ENCODE peak calls at places on chromosomes 13 and 19, in six cellular contexts. One of them, this sample, is unnamed.

GRCh38 chr13:77519808-77520207 is 15.7 kb upstream of the SCEL start:
- DNase-seq in SHP77: no peak
- DNase-seq in effector CD4-positive, alpha-beta T cell: no peak
- DNase-seq in LHCN-M2: no peak
- DNase-seq in KBM-7: no peak
- DNase-seq in CD8-positive, alpha-beta memory T cell: no peak
- DNase-seq in this sample: no peak

GRCh38 chr13:109666656-109667448 is 119.5 kb downstream of the IRS2 start:
- DNase-seq in KBM-7: no peak
- DNase-seq in LHCN-M2: peak; percentile 37
- DNase-seq in SHP77: no peak
- DNase-seq in CD8-positive, alpha-beta memory T cell: no peak
- DNase-seq in effector CD4-positive, alpha-beta T cell: no peak
- DNase-seq in this sample: no peak

GRCh38 chr19:16096281-16096855 is 15.3 kb upstream of the RAB8A start:
- DNase-seq in effector CD4-positive, alpha-beta T cell: no peak
- DNase-seq in KBM-7: no peak
- DNase-seq in CD8-positive, alpha-beta memory T cell: no peak
- DNase-seq in LHCN-M2: no peak
- DNase-seq in SHP77: no peak
- DNase-seq in this sample: no peak

GRCh38 chr19:18469245-18470107 is 31.5 kb upstream of the ISYNA1 start:
- DNase-seq in KBM-7: peak; percentile 78
- DNase-seq in effector CD4-positive, alpha-beta T cell: peak; percentile 48
- DNase-seq in CD8-positive, alpha-beta memory T cell: peak; percentile 60
- DNase-seq in SHP77: peak; percentile 67
- DNase-seq in LHCN-M2: peak; percentile 51
- DNase-seq in this sample: peak; percentile 66

GRCh38 chr13:42559057-42559456 is 14.9 kb upstream of the TNFSF11 start:
- DNase-seq in SHP77: no peak
- DNase-seq in KBM-7: no peak
- DNase-seq in CD8-positive, alpha-beta memory T cell: no peak
- DNase-seq in effector CD4-positive, alpha-beta T cell: no peak
- DNase-seq in LHCN-M2: no peak
- DNase-seq in this sample: no peak

GRCh38 chr19:42297034-42297433 is 4.9 kb upstream of the PRR19 start:
- DNase-seq in KBM-7: no peak
- DNase-seq in effector CD4-positive, alpha-beta T cell: no peak
- DNase-seq in CD8-positive, alpha-beta memory T cell: no peak
- DNase-seq in LHCN-M2: no peak
- DNase-seq in SHP77: no peak
- DNase-seq in this sample: no peak

GRCh38 chr19:17719730-17720486 is 628 bp downstream of the MAP1S start:
- DNase-seq in SHP77: no peak
- DNase-seq in effector CD4-positive, alpha-beta T cell: no peak
- DNase-seq in CD8-positive, alpha-beta memory T cell: peak; percentile 10
- DNase-seq in KBM-7: no peak
- DNase-seq in LHCN-M2: no peak
- DNase-seq in this sample: no peak

GRCh38 chr13:113166266-113166665 is 7.8 kb downstream of the PROZ start:
- DNase-seq in CD8-positive, alpha-beta memory T cell: no peak
- DNase-seq in KBM-7: no peak
- DNase-seq in effector CD4-positive, alpha-beta T cell: no peak
- DNase-seq in SHP77: no peak
- DNase-seq in LHCN-M2: no peak
- DNase-seq in this sample: no peak

GRCh38 chr13:79108914-79109643 is 297.0 kb downstream of the RBM26 start:
- DNase-seq in CD8-positive, alpha-beta memory T cell: no peak
- DNase-seq in LHCN-M2: no peak
- DNase-seq in effector CD4-positive, alpha-beta T cell: no peak
- DNase-seq in SHP77: peak; percentile 81
- DNase-seq in KBM-7: no peak
- DNase-seq in this sample: no peak